ENCODE peak calls at places on chromosomes 12 and 14, in eight cellular contexts. One of them, this sample, is unnamed.
A peak's percentile ranks its signal among the peaks of the same experiment; 100 is the strongest.

GRCh38 chr12:275784-276183 is 13.1 kb upstream of the SLC6A13 start:
- DNase-seq in cardiac muscle cell: no peak
- DNase-seq in SW 1271: no peak
- DNase-seq in activated T-cell treated with anti-CD3 and anti-CD28 coated beads, Interleukin-2, amount 50 U/mL, for 24 hours: no peak
- DNase-seq in NCI-H345: no peak
- DNase-seq in suprapubic skin: no peak
- DNase-seq in heart right ventricle: no peak
- DNase-seq in NCI-H2081 treated with DMSO at 0.1 percent for 48 hours: no peak
- DNase-seq in this sample: no peak

GRCh38 chr12:43758247-43758727 is 303 bp downstream of the PUS7L start:
- DNase-seq in activated T-cell treated with anti-CD3 and anti-CD28 coated beads, Interleukin-2, amount 50 U/mL, for 24 hours: no peak
- DNase-seq in SW 1271: peak; percentile 70
- DNase-seq in cardiac muscle cell: no peak
- DNase-seq in heart right ventricle: no peak
- DNase-seq in NCI-H345: no peak
- DNase-seq in suprapubic skin: no peak
- DNase-seq in NCI-H2081 treated with DMSO at 0.1 percent for 48 hours: no peak
- DNase-seq in this sample: no peak

GRCh38 chr14:76958975-76959710 is 69.4 kb downstream of the IRF2BPL start:
- DNase-seq in suprapubic skin: no peak
- DNase-seq in cardiac muscle cell: peak; percentile 74
- DNase-seq in NCI-H2081 treated with DMSO at 0.1 percent for 48 hours: no peak
- DNase-seq in SW 1271: peak; percentile 30
- DNase-seq in activated T-cell treated with anti-CD3 and anti-CD28 coated beads, Interleukin-2, amount 50 U/mL, for 24 hours: no peak
- DNase-seq in heart right ventricle: peak; percentile 76
- DNase-seq in NCI-H345: no peak
- DNase-seq in this sample: peak; percentile 80

GRCh38 chr14:67525389-67525788 is 7.7 kb upstream of the PLEKHH1 start:
- DNase-seq in NCI-H2081 treated with DMSO at 0.1 percent for 48 hours: no peak
- DNase-seq in NCI-H345: no peak
- DNase-seq in SW 1271: no peak
- DNase-seq in suprapubic skin: no peak
- DNase-seq in cardiac muscle cell: no peak
- DNase-seq in activated T-cell treated with anti-CD3 and anti-CD28 coated beads, Interleukin-2, amount 50 U/mL, for 24 hours: no peak
- DNase-seq in heart right ventricle: no peak
- DNase-seq in this sample: no peak

GRCh38 chr12:49877066-49877465 is 26.6 kb downstream of the FAIM2 start:
- DNase-seq in NCI-H345: no peak
- DNase-seq in NCI-H2081 treated with DMSO at 0.1 percent for 48 hours: no peak
- DNase-seq in SW 1271: no peak
- DNase-seq in cardiac muscle cell: no peak
- DNase-seq in suprapubic skin: peak; percentile 48
- DNase-seq in activated T-cell treated with anti-CD3 and anti-CD28 coated beads, Interleukin-2, amount 50 U/mL, for 24 hours: no peak
- DNase-seq in heart right ventricle: no peak
- DNase-seq in this sample: no peak

GRCh38 chr12:39605996-39606395 is 13.6 kb downstream of the ABCD2 start:
- DNase-seq in cardiac muscle cell: no peak
- DNase-seq in suprapubic skin: no peak
- DNase-seq in NCI-H345: no peak
- DNase-seq in SW 1271: peak; percentile 91
- DNase-seq in activated T-cell treated with anti-CD3 and anti-CD28 coated beads, Interleukin-2, amount 50 U/mL, for 24 hours: no peak
- DNase-seq in heart right ventricle: no peak
- DNase-seq in NCI-H2081 treated with DMSO at 0.1 percent for 48 hours: no peak
- DNase-seq in this sample: no peak

GRCh38 chr12:105705765-105706164 is 375.3 kb downstream of the C12orf75 start:
- DNase-seq in NCI-H2081 treated with DMSO at 0.1 percent for 48 hours: no peak
- DNase-seq in SW 1271: peak; percentile 7
- DNase-seq in activated T-cell treated with anti-CD3 and anti-CD28 coated beads, Interleukin-2, amount 50 U/mL, for 24 hours: no peak
- DNase-seq in heart right ventricle: peak; percentile 74
- DNase-seq in suprapubic skin: no peak
- DNase-seq in NCI-H345: peak; percentile 15
- DNase-seq in cardiac muscle cell: peak; percentile 73
- DNase-seq in this sample: peak; percentile 71

GRCh38 chr12:607541-608001 is 55.7 kb downstream of the NINJ2 start:
- DNase-seq in activated T-cell treated with anti-CD3 and anti-CD28 coated beads, Interleukin-2, amount 50 U/mL, for 24 hours: peak; percentile 30
- DNase-seq in cardiac muscle cell: no peak
- DNase-seq in NCI-H345: no peak
- DNase-seq in NCI-H2081 treated with DMSO at 0.1 percent for 48 hours: no peak
- DNase-seq in SW 1271: no peak
- DNase-seq in suprapubic skin: no peak
- DNase-seq in heart right ventricle: peak; percentile 91
- DNase-seq in this sample: no peak

GRCh38 chr14:84584526-84584925 is 945.4 kb upstream of the FLRT2 start:
- DNase-seq in SW 1271: no peak
- DNase-seq in NCI-H345: no peak
- DNase-seq in suprapubic skin: no peak
- DNase-seq in cardiac muscle cell: no peak
- DNase-seq in NCI-H2081 treated with DMSO at 0.1 percent for 48 hours: no peak
- DNase-seq in heart right ventricle: no peak
- DNase-seq in activated T-cell treated with anti-CD3 and anti-CD28 coated beads, Interleukin-2, amount 50 U/mL, for 24 hours: no peak
- DNase-seq in this sample: no peak

GRCh38 chr12:43835264-43835655 is 621 bp upstream of the TMEM117 start:
- DNase-seq in SW 1271: no peak
- DNase-seq in cardiac muscle cell: no peak
- DNase-seq in NCI-H2081 treated with DMSO at 0.1 percent for 48 hours: no peak
- DNase-seq in heart right ventricle: no peak
- DNase-seq in activated T-cell treated with anti-CD3 and anti-CD28 coated beads, Interleukin-2, amount 50 U/mL, for 24 hours: no peak
- DNase-seq in NCI-H345: no peak
- DNase-seq in suprapubic skin: no peak
- DNase-seq in this sample: no peak

GRCh38 chr14:60647081-60647836 is 2.0 kb downstream of the SIX1 start:
- DNase-seq in suprapubic skin: no peak
- DNase-seq in NCI-H345: peak; percentile 42
- DNase-seq in cardiac muscle cell: no peak
- DNase-seq in SW 1271: no peak
- DNase-seq in activated T-cell treated with anti-CD3 and anti-CD28 coated beads, Interleukin-2, amount 50 U/mL, for 24 hours: no peak
- DNase-seq in NCI-H2081 treated with DMSO at 0.1 percent for 48 hours: no peak
- DNase-seq in heart right ventricle: no peak
- DNase-seq in this sample: no peak

GRCh38 chr14:77872971-77873370 is 73.1 kb downstream of the ADCK1 start:
- DNase-seq in cardiac muscle cell: no peak
- DNase-seq in NCI-H345: no peak
- DNase-seq in suprapubic skin: no peak
- DNase-seq in SW 1271: no peak
- DNase-seq in NCI-H2081 treated with DMSO at 0.1 percent for 48 hours: peak; percentile 59
- DNase-seq in heart right ventricle: no peak
- DNase-seq in activated T-cell treated with anti-CD3 and anti-CD28 coated beads, Interleukin-2, amount 50 U/mL, for 24 hours: no peak
- DNase-seq in this sample: no peak

GRCh38 chr14:54353266-54353665 is 43.5 kb upstream of the CDKN3 start:
- DNase-seq in heart right ventricle: no peak
- DNase-seq in NCI-H345: no peak
- DNase-seq in NCI-H2081 treated with DMSO at 0.1 percent for 48 hours: no peak
- DNase-seq in cardiac muscle cell: no peak
- DNase-seq in suprapubic skin: no peak
- DNase-seq in activated T-cell treated with anti-CD3 and anti-CD28 coated beads, Interleukin-2, amount 50 U/mL, for 24 hours: no peak
- DNase-seq in SW 1271: no peak
- DNase-seq in this sample: no peak

GRCh38 chr12:2244013-2244861 is 191.4 kb downstream of the CACNA1C start:
- DNase-seq in SW 1271: no peak
- DNase-seq in cardiac muscle cell: peak; percentile 76
- DNase-seq in heart right ventricle: no peak
- DNase-seq in NCI-H2081 treated with DMSO at 0.1 percent for 48 hours: no peak
- DNase-seq in NCI-H345: peak; percentile 74
- DNase-seq in suprapubic skin: no peak
- DNase-seq in activated T-cell treated with anti-CD3 and anti-CD28 coated beads, Interleukin-2, amount 50 U/mL, for 24 hours: no peak
- DNase-seq in this sample: no peak

GRCh38 chr12:9751204-9752144 is 9.2 kb downstream of the CD69 start:
- DNase-seq in cardiac muscle cell: peak; percentile 49
- DNase-seq in NCI-H2081 treated with DMSO at 0.1 percent for 48 hours: no peak
- DNase-seq in suprapubic skin: no peak
- DNase-seq in NCI-H345: peak; percentile 2
- DNase-seq in SW 1271: peak; percentile 65
- DNase-seq in heart right ventricle: no peak
- DNase-seq in activated T-cell treated with anti-CD3 and anti-CD28 coated beads, Interleukin-2, amount 50 U/mL, for 24 hours: peak; percentile 57
- DNase-seq in this sample: no peak

GRCh38 chr14:85333313-85333712 is 196.6 kb upstream of the FLRT2 start:
- DNase-seq in heart right ventricle: no peak
- DNase-seq in NCI-H345: no peak
- DNase-seq in activated T-cell treated with anti-CD3 and anti-CD28 coated beads, Interleukin-2, amount 50 U/mL, for 24 hours: no peak
- DNase-seq in SW 1271: no peak
- DNase-seq in NCI-H2081 treated with DMSO at 0.1 percent for 48 hours: no peak
- DNase-seq in suprapubic skin: no peak
- DNase-seq in cardiac muscle cell: no peak
- DNase-seq in this sample: no peak

GRCh38 chr14:31027847-31028246 is 1.7 kb upstream of the STRN3 start:
- DNase-seq in heart right ventricle: no peak
- DNase-seq in NCI-H2081 treated with DMSO at 0.1 percent for 48 hours: no peak
- DNase-seq in suprapubic skin: no peak
- DNase-seq in SW 1271: no peak
- DNase-seq in NCI-H345: no peak
- DNase-seq in activated T-cell treated with anti-CD3 and anti-CD28 coated beads, Interleukin-2, amount 50 U/mL, for 24 hours: no peak
- DNase-seq in cardiac muscle cell: no peak
- DNase-seq in this sample: no peak

GRCh38 chr14:65281991-65282908 is 130.3 kb upstream of the FUT8 start:
- DNase-seq in NCI-H2081 treated with DMSO at 0.1 percent for 48 hours: no peak
- DNase-seq in SW 1271: no peak
- DNase-seq in cardiac muscle cell: no peak
- DNase-seq in heart right ventricle: peak; percentile 36
- DNase-seq in NCI-H345: no peak
- DNase-seq in suprapubic skin: no peak
- DNase-seq in activated T-cell treated with anti-CD3 and anti-CD28 coated beads, Interleukin-2, amount 50 U/mL, for 24 hours: no peak
- DNase-seq in this sample: no peak